ENCODE peak calls at places on chromosome 5, in five cellular contexts. E, W, F, O and X are unnamed samples.

GRCh38 chr5:170473642-170474041 is 30.2 kb upstream of the KCNIP1 start:
- DNase-seq in E (no peak), W (no peak), F (no peak), O (no peak), X (no peak)

GRCh38 chr5:18003784-18004183 is 369.5 kb downstream of the TAF11L14 start:
- DNase-seq in E (no peak), W (no peak), F (no peak), O (no peak), X (no peak)

GRCh38 chr5:118692811-118693342 is 295.5 kb downstream of the DTWD2 start:
- DNase-seq in E (no peak), W (no peak), F (no peak), O (no peak), X (no peak)

GRCh38 chr5:151694035-151694485 is 7.3 kb upstream of the SPARC start:
- DNase-seq in E (no peak), W (no peak), F (no peak), O (no peak), X (no peak)

GRCh38 chr5:105670586-105670985 is 2000.2 kb downstream of the EFNA5 start:
- DNase-seq in E (no peak), W (no peak), F (no peak), O (no peak), X (no peak)

GRCh38 chr5:5716665-5717064 is 294.2 kb downstream of the ICE1 start:
- DNase-seq in E (no peak), W (no peak), F (no peak), O (no peak), X (no peak)

GRCh38 chr5:92687793-92688467 is 893.1 kb downstream of the NR2F1-AS1 start:
- DNase-seq in E (peak; percentile 15), W (no peak), F (no peak), O (no peak), X (no peak)

GRCh38 chr5:62316110-62316509 is 10.1 kb downstream of the KIF2A start:
- DNase-seq in E (no peak), W (no peak), F (no peak), O (no peak), X (no peak)

GRCh38 chr5:172484664-172485063 is 30.3 kb upstream of the SH3PXD2B start:
- DNase-seq in E (no peak), W (no peak), F (no peak), O (no peak), X (no peak)

GRCh38 chr5:68673451-68674180 is 420.2 kb upstream of the SLC30A5 start:
- DNase-seq in E (no peak), W (no peak), F (no peak), O (no peak), X (no peak)

GRCh38 chr5:180808461-180809000 is 5.9 kb upstream of the MGAT1 start:
- DNase-seq in E (no peak), W (no peak), F (no peak), O (no peak), X (no peak)

GRCh38 chr5:177507596-177508216 is 1.9 kb downstream of the DOK3 start:
- DNase-seq in E (no peak), W (no peak), F (no peak), O (no peak), X (no peak)
- TF ChIP-seq CTCF in E (no peak), W (no peak), F (peak; percentile 0), O (no peak), X (no peak)

GRCh38 chr5:142770650-142771609 is 753 bp downstream of the ARHGAP26 start:
- DNase-seq in E (peak; percentile 35), W (peak; percentile 24), F (peak; percentile 58), O (peak; percentile 51), X (peak; percentile 46)
- TF ChIP-seq CTCF in E (no peak), W (no peak), F (no peak), O (no peak), X (no peak)

DNA sequence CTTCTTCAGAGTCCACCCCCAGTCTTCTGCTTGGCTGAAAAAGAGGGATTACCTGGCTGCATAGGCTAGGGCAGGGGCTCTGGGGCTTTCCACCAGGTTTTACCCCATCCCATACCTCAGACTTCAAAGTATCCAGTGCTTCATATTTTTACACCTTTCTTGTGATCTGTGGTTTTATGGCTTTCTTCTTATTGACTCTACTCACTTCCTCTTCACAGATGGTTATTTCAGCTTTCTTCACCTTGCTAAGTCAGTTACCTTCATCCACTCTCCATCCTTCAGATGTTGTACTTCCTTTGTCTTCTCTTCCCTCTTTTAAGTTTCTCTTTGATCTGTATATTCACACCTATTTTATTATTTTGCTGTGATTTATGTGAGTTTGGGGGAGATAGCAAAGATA is 104.3 kb downstream of the GRIA1 start:
- DNase-seq in E (no peak), W (no peak), F (no peak), O (no peak), X (no peak)
- TF ChIP-seq CTCF in E (no peak), W (no peak), F (no peak), O (no peak), X (no peak)

GRCh38 chr5:78603636-78604175 is 44.9 kb downstream of the LHFPL2 start:
- DNase-seq in E (no peak), W (no peak), F (no peak), O (no peak), X (no peak)

GRCh38 chr5:78598973-78599372 is 49.6 kb downstream of the LHFPL2 start:
- DNase-seq in E (no peak), W (no peak), F (no peak), O (no peak), X (no peak)

GRCh38 chr5:78600656-78601452 is 47.7 kb downstream of the LHFPL2 start:
- DNase-seq in E (no peak), W (no peak), F (no peak), O (no peak), X (no peak)

GRCh38 chr5:78602400-78602799 is 46.2 kb downstream of the LHFPL2 start:
- DNase-seq in E (no peak), W (no peak), F (no peak), O (no peak), X (no peak)

DNA sequence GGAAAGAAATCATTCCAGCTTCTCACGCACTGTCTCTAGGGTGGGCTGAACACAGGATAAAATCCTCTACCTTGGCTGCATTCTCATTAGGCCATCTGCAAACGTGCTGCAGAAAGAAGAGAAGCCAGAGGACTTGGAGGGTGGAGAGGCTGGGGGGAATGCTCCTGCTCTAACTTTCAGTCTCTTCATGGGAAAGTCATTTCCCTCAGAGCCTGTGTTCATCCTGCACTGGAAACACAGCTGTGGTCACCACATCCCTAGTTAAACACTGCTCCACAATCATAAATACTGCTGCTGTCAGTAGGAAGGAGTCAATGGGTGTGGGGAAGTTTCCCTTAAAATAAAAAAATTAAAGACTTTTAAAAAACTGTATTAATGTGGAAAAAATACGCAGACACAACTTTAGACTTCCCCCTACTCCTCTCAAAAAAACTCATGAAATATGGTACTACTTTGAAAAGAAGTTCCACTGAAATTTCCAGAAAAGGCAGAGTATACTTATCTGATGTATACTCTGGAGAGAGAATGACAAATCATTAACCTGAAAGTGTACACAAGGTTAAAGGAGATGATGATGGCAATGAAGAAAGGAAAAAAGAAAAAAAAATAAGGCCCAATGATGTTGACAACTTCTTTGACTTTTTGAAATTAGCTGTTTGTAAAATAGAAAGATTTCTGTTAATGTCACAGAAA is 46.8 kb downstream of the LHFPL2 start:
- DNase-seq in E (no peak), W (no peak), F (no peak), O (no peak), X (no peak)
- TF ChIP-seq CTCF in E (no peak), W (no peak), F (no peak), O (no peak), X (no peak)

GRCh38 chr5:127931396-127931795 is 152.2 kb upstream of the SLC12A2 start:
- DNase-seq in E (no peak), W (no peak), F (no peak), O (no peak), X (no peak)

GRCh38 chr5:127935398-127935797 is 148.2 kb upstream of the SLC12A2 start:
- DNase-seq in E (no peak), W (no peak), F (no peak), O (no peak), X (no peak)

GRCh38 chr5:127933348-127933747 is 150.2 kb upstream of the SLC12A2 start:
- DNase-seq in E (no peak), W (no peak), F (no peak), O (no peak), X (no peak)

GRCh38 chr5:127936439-127936972 is 147.1 kb upstream of the SLC12A2 start:
- DNase-seq in E (no peak), W (no peak), F (peak; percentile 43), O (no peak), X (peak; percentile 30)

GRCh38 chr5:127934791-127935256 is 148.7 kb upstream of the SLC12A2 start:
- DNase-seq in E (no peak), W (no peak), F (no peak), O (no peak), X (no peak)
- TF ChIP-seq CTCF in E (no peak), W (no peak), F (no peak), O (no peak), X (no peak)

GRCh38 chr5:129135633-129136032 is 41.1 kb downstream of the ISOC1 start:
- DNase-seq in E (no peak), W (no peak), F (no peak), O (no peak), X (no peak)
- TF ChIP-seq CTCF in E (no peak), W (no peak), F (no peak), O (no peak), X (peak; percentile 26)

DNA sequence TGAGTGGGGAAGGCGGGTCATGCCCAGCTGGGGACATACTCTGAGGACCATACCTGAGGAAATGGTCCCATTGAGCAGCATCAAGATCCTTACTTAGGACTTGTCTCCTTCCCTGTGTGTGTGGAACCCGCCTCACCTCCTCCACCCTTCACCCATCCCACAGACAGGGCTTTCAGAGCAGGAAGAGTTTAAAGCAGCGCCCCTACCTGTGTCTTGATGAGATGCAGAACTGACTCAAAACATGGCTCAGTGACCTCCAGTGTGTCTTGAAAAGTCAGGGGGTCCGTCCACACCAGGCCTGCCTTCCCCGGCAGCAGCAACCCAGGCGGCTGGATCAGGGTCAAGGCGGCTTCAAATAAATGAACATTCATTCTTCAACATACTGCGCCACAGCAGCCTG is 38.4 kb downstream of the PLAC8L1 start:
- DNase-seq in E (no peak), W (no peak), F (no peak), O (no peak), X (no peak)
- TF ChIP-seq CTCF in E (no peak), W (no peak), F (no peak), O (no peak), X (no peak)

GRCh38 chr5:10466446-10467073 is 24.9 kb downstream of the ROPN1L start:
- DNase-seq in E (no peak), W (no peak), F (no peak), O (no peak), X (no peak)
- TF ChIP-seq CTCF in E (no peak), W (no peak), F (no peak), O (no peak), X (no peak)